ENCODE peak calls at places on chromosomes 16 and 17, in six cellular contexts. One of them, this sample, is unnamed.

GRCh38 chr17:48567646-48568354 is 10.3 kb downstream of the HOXB4 start:
- DNase-seq in thoracic aorta: no peak
- DNase-seq in lung: no peak
- DNase-seq in transverse colon: no peak
- DNase-seq in left ventricle myocardium inferior: no peak
- DNase-seq in OCI-LY7: no peak
- DNase-seq in this sample: no peak

GRCh38 chr17:64785050-64785449 is 122.9 kb upstream of the SMURF2 start:
- DNase-seq in thoracic aorta: no peak
- DNase-seq in lung: no peak
- DNase-seq in transverse colon: no peak
- DNase-seq in left ventricle myocardium inferior: no peak
- DNase-seq in OCI-LY7: no peak
- DNase-seq in this sample: no peak

GRCh38 chr17:7856081-7856791 is 1.1 kb downstream of the NAA38 start:
- DNase-seq in thoracic aorta: no peak
- DNase-seq in lung: no peak
- DNase-seq in transverse colon: peak
- DNase-seq in left ventricle myocardium inferior: peak
- DNase-seq in OCI-LY7: peak
- DNase-seq in this sample: no peak

GRCh38 chr17:70901870-70902269 is 732.5 kb downstream of the KCNJ2 start:
- DNase-seq in thoracic aorta: no peak
- DNase-seq in lung: no peak
- DNase-seq in transverse colon: no peak
- DNase-seq in left ventricle myocardium inferior: no peak
- DNase-seq in OCI-LY7: no peak
- DNase-seq in this sample: peak

GRCh38 chr17:77164483-77165030 is 23.8 kb downstream of the SEC14L1 start:
- DNase-seq in thoracic aorta: no peak
- DNase-seq in lung: no peak
- DNase-seq in transverse colon: no peak
- DNase-seq in left ventricle myocardium inferior: no peak
- DNase-seq in OCI-LY7: no peak
- DNase-seq in this sample: no peak

GRCh38 chr16:2710711-2711231 is 9.3 kb downstream of the PRSS27 start:
- DNase-seq in thoracic aorta: no peak
- DNase-seq in lung: no peak
- DNase-seq in transverse colon: no peak
- DNase-seq in left ventricle myocardium inferior: no peak
- DNase-seq in OCI-LY7: no peak
- DNase-seq in this sample: no peak

GRCh38 chr17:80695979-80696378 is 151.3 kb downstream of the RPTOR start:
- DNase-seq in thoracic aorta: no peak
- DNase-seq in lung: no peak
- DNase-seq in transverse colon: no peak
- DNase-seq in left ventricle myocardium inferior: no peak
- DNase-seq in OCI-LY7: no peak
- DNase-seq in this sample: no peak

GRCh38 chr16:49347476-49347875 is 26.1 kb upstream of the C16orf78 start:
- DNase-seq in thoracic aorta: no peak
- DNase-seq in lung: no peak
- DNase-seq in transverse colon: no peak
- DNase-seq in left ventricle myocardium inferior: no peak
- DNase-seq in OCI-LY7: no peak
- DNase-seq in this sample: no peak

GRCh38 chr16:53908731-53909130 is 204.8 kb downstream of the FTO start:
- DNase-seq in thoracic aorta: no peak
- DNase-seq in lung: no peak
- DNase-seq in transverse colon: no peak
- DNase-seq in left ventricle myocardium inferior: no peak
- DNase-seq in OCI-LY7: no peak
- DNase-seq in this sample: no peak

GRCh38 chr16:11350531-11351335 is 5.5 kb downstream of the RMI2 start:
- DNase-seq in thoracic aorta: no peak
- DNase-seq in lung: no peak
- DNase-seq in transverse colon: no peak
- DNase-seq in left ventricle myocardium inferior: no peak
- DNase-seq in OCI-LY7: no peak
- DNase-seq in this sample: no peak

DNA sequence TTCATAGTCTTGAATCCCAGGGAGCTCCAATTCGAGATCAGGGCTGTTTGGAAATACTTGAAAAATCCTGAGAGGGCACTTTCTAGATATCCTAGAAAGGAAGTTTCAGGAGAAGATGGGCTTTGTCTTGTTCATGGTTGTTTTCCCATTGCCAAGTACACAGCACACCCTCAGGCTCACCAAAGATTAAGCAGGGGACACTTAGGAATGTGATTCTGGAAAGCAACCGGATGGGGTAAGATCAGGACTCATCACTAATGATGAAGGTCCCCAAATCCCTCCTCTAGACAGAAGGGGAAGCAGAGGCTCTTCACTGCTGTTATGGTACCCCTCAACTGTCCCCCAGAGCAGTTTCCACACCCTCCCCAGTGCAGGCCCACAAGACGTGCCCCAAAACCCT is 40.7 kb downstream of the VAC14 start:
- DNase-seq in thoracic aorta: no peak
- DNase-seq in lung: no peak
- DNase-seq in transverse colon: no peak
- DNase-seq in left ventricle myocardium inferior: no peak
- DNase-seq in OCI-LY7: no peak
- DNase-seq in this sample: no peak
- H3K4me3 ChIP-seq in thoracic aorta: no peak
- H3K4me3 ChIP-seq in lung: no peak
- H3K4me3 ChIP-seq in transverse colon: no peak
- H3K4me3 ChIP-seq in left ventricle myocardium inferior: no peak
- H3K4me3 ChIP-seq in OCI-LY7: no peak
- H3K4me3 ChIP-seq in this sample: no peak

DNA sequence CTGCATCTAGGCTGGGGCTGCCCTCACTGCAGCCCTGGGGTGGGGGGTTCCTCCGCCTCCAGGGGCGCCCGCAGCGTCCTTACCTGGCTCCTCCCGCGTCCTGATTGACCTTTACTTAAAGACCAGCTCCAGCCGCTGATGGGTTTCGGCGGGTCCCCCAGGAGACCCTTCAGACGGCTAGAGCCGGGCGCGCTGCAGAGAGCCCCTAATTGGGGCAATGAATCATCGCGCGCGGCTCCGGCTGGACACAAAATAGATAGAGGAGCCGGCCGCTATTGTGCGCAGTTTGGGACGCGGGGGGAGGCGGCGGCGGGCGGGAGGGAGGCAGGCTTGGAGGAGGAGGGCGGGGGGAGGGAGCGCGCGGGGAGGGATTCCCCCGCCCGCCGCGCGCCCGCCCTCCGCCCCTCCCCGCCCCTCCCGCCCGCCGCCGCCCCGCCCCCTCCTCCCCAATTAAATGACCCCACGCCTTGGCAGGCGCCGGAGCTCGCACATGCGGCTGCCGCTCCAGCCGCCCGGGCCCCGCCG is 56.5 kb upstream of the CIBAR2 start:
- DNase-seq in thoracic aorta: no peak
- DNase-seq in lung: no peak
- DNase-seq in transverse colon: peak
- DNase-seq in left ventricle myocardium inferior: peak
- DNase-seq in OCI-LY7: no peak
- DNase-seq in this sample: no peak
- H3K4me3 ChIP-seq in thoracic aorta: peak
- H3K4me3 ChIP-seq in lung: no peak
- H3K4me3 ChIP-seq in transverse colon: peak
- H3K4me3 ChIP-seq in left ventricle myocardium inferior: peak
- H3K4me3 ChIP-seq in OCI-LY7: no peak
- H3K4me3 ChIP-seq in this sample: no peak

DNA sequence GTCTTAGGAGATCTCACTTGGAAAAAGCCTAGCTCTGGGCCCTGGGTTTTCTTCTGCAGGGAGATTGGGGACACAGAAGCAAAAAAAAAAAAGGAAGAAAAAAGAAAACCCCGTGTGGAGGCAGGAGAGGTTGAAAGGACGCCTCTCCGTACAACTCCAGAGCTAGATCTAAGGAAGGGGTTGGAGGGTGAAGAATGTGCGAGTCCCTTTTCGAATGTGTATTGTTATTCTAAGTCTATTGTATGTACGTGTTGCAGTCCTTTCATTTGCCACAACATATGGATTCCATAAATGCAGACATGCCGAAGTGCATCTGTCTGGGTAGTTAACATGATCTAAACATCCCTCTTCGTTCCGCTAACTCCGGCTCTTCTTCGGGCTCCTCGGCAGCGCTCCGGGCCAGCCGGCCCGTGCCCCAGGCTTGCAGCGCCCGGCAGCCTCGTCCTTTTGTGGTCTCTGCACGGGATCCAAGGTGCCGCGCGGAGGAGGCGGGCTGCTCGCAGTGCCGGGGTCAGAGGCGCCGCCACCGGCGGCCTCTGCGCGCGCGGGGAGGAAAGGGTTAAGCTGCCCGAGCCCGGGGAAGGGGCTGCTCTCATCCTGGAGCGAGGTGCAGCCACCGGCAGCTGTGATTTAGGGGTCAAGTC is 14.8 kb upstream of the ZFHX3 start:
- DNase-seq in thoracic aorta: no peak
- DNase-seq in lung: no peak
- DNase-seq in transverse colon: no peak
- DNase-seq in left ventricle myocardium inferior: no peak
- DNase-seq in OCI-LY7: no peak
- DNase-seq in this sample: no peak
- H3K4me3 ChIP-seq in thoracic aorta: peak
- H3K4me3 ChIP-seq in lung: no peak
- H3K4me3 ChIP-seq in transverse colon: peak
- H3K4me3 ChIP-seq in left ventricle myocardium inferior: peak
- H3K4me3 ChIP-seq in OCI-LY7: no peak
- H3K4me3 ChIP-seq in this sample: no peak

GRCh38 chr17:21842332-21843317 is 150.3 kb downstream of the KCNJ18 start:
- DNase-seq in thoracic aorta: no peak
- DNase-seq in lung: no peak
- DNase-seq in transverse colon: no peak
- DNase-seq in left ventricle myocardium inferior: no peak
- DNase-seq in OCI-LY7: no peak
- DNase-seq in this sample: no peak
- H3K4me3 ChIP-seq in thoracic aorta: no peak
- H3K4me3 ChIP-seq in lung: no peak
- H3K4me3 ChIP-seq in transverse colon: peak
- H3K4me3 ChIP-seq in left ventricle myocardium inferior: peak
- H3K4me3 ChIP-seq in OCI-LY7: no peak
- H3K4me3 ChIP-seq in this sample: no peak

DNA sequence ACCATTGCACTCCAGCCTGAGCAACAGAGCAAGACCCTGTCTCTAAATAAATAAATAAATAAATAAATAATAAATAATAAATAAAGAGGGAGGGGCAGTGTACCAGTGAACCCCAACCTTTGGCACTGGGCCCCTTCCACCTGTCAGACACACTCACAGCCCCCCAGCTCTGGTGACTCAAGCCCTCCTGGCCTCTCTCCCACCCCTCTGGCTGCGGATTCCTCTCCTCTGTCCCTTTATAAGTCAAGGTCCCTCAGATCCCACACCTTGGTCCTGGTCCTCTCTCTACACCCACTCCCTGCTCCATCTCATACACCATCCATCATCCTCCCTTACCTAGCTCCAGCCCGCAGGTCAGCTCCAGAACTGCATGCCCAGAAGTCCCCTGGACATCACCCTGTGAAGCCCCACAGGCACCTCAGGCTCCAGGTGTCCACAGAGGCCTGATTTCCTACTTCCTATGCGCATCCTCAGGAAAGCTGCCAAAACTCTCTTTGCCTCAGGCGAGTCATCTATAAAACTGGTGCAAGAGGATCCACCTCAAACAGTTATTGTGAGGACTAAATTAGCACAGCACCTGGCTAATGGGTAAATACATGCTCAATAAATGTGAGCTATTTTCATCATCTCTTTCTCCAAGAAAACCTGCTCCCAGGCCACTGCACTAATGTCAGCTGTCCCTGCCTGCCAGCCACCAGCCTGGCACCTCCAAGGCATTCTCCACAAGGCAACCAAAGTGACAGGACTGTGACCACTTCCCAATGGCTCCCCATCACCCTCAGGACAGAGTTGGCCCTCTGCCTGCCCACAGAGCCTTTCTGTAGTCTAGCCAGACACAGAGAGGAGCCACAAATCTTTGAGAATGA is 46.8 kb downstream of the BEAN1 start:
- DNase-seq in thoracic aorta: no peak
- DNase-seq in lung: no peak
- DNase-seq in transverse colon: no peak
- DNase-seq in left ventricle myocardium inferior: no peak
- DNase-seq in OCI-LY7: no peak
- DNase-seq in this sample: no peak
- H3K4me3 ChIP-seq in thoracic aorta: no peak
- H3K4me3 ChIP-seq in lung: no peak
- H3K4me3 ChIP-seq in transverse colon: no peak
- H3K4me3 ChIP-seq in left ventricle myocardium inferior: no peak
- H3K4me3 ChIP-seq in OCI-LY7: no peak
- H3K4me3 ChIP-seq in this sample: no peak

GRCh38 chr17:36643086-36643685 is 41.8 kb downstream of the MRM1 start:
- DNase-seq in thoracic aorta: no peak
- DNase-seq in lung: no peak
- DNase-seq in transverse colon: no peak
- DNase-seq in left ventricle myocardium inferior: no peak
- DNase-seq in OCI-LY7: no peak
- DNase-seq in this sample: no peak

GRCh38 chr17:36640836-36641235 is 39.5 kb downstream of the MRM1 start:
- DNase-seq in thoracic aorta: no peak
- DNase-seq in lung: no peak
- DNase-seq in transverse colon: no peak
- DNase-seq in left ventricle myocardium inferior: no peak
- DNase-seq in OCI-LY7: no peak
- DNase-seq in this sample: no peak

GRCh38 chr17:36640346-36640745 is 39.0 kb downstream of the MRM1 start:
- DNase-seq in thoracic aorta: no peak
- DNase-seq in lung: no peak
- DNase-seq in transverse colon: no peak
- DNase-seq in left ventricle myocardium inferior: no peak
- DNase-seq in OCI-LY7: no peak
- DNase-seq in this sample: no peak

GRCh38 chr17:36641877-36642845 is 40.8 kb downstream of the MRM1 start:
- DNase-seq in thoracic aorta: no peak
- DNase-seq in lung: no peak
- DNase-seq in transverse colon: peak
- DNase-seq in left ventricle myocardium inferior: no peak
- DNase-seq in OCI-LY7: no peak
- DNase-seq in this sample: no peak

GRCh38 chr17:36641331-36641876 is 40.0 kb downstream of the MRM1 start:
- DNase-seq in thoracic aorta: no peak
- DNase-seq in lung: no peak
- DNase-seq in transverse colon: no peak
- DNase-seq in left ventricle myocardium inferior: no peak
- DNase-seq in OCI-LY7: no peak
- DNase-seq in this sample: no peak
- H3K4me3 ChIP-seq in thoracic aorta: peak
- H3K4me3 ChIP-seq in lung: no peak
- H3K4me3 ChIP-seq in transverse colon: peak
- H3K4me3 ChIP-seq in left ventricle myocardium inferior: peak
- H3K4me3 ChIP-seq in OCI-LY7: no peak
- H3K4me3 ChIP-seq in this sample: no peak

GRCh38 chr16:14015017-14015416 is 56.1 kb upstream of the MRTFB start:
- DNase-seq in thoracic aorta: no peak
- DNase-seq in lung: no peak
- DNase-seq in transverse colon: no peak
- DNase-seq in left ventricle myocardium inferior: no peak
- DNase-seq in OCI-LY7: no peak
- DNase-seq in this sample: no peak
- H3K4me3 ChIP-seq in thoracic aorta: peak
- H3K4me3 ChIP-seq in lung: peak
- H3K4me3 ChIP-seq in transverse colon: no peak
- H3K4me3 ChIP-seq in left ventricle myocardium inferior: peak
- H3K4me3 ChIP-seq in OCI-LY7: no peak
- H3K4me3 ChIP-seq in this sample: no peak